ENCODE peak calls at places on chromosomes 6 and 20, in four cellular contexts. S is GM20000, D is KG1, Y is uterus. Z is an unnamed sample.
A peak's percentile ranks its signal among the peaks of the same experiment; 100 is the strongest.

GRCh38 chr20:62064788-62065668 is 653 bp downstream of the TAF4 start:
- DNase-seq in S (peak; percentile 77), D (no peak), Y (no peak), Z (no peak)

GRCh38 chr20:25197173-25197869 is 1.8 kb downstream of the ENTPD6 start:
- DNase-seq in S (no peak), D (no peak), Y (no peak), Z (no peak)

GRCh38 chr6:1597924-1598323 is 11.8 kb upstream of the FOXC1 start:
- DNase-seq in S (no peak), D (no peak), Y (no peak), Z (no peak)

GRCh38 chr6:69061066-69061465 is 426.0 kb downstream of the ADGRB3 start:
- DNase-seq in S (no peak), D (no peak), Y (no peak), Z (no peak)

GRCh38 chr20:45890997-45891983 is at the start of the genes CTSA and NEURL2:
- DNase-seq in S (peak; percentile 98), D (peak; percentile 44), Y (peak; percentile 95), Z (peak; percentile 97)

GRCh38 chr6:15317934-15318902 is 72.3 kb downstream of the JARID2 start:
- DNase-seq in S (no peak), D (no peak), Y (no peak), Z (no peak)

GRCh38 chr6:31781244-31782125 is 4.4 kb upstream of the VWA7 start:
- DNase-seq in S (no peak), D (no peak), Y (no peak), Z (no peak)

GRCh38 chr6:26457796-26458688 is at the start of gene BTN2A1:
- DNase-seq in S (peak; percentile 79), D (peak; percentile 73), Y (peak; percentile 86), Z (peak; percentile 88)

GRCh38 chr6:145506554-145506953 is 228.8 kb downstream of the EPM2A start:
- DNase-seq in S (no peak), D (no peak), Y (no peak), Z (no peak)

GRCh38 chr20:18380908-18381529 is 85.8 kb downstream of the DZANK1 start:
- DNase-seq in S (no peak), D (no peak), Y (no peak), Z (no peak)

GRCh38 chr6:35360349-35361138 is 18.2 kb downstream of the PPARD start:
- DNase-seq in S (no peak), D (no peak), Y (no peak), Z (peak; percentile 52)

GRCh38 chr20:46215913-46216707 is 92.2 kb downstream of the CDH22 start:
- DNase-seq in S (no peak), D (no peak), Y (no peak), Z (peak; percentile 74)

GRCh38 chr6:24219670-24220069 is 93.7 kb downstream of the NRSN1 start:
- DNase-seq in S (no peak), D (no peak), Y (no peak), Z (no peak)

GRCh38 chr20:10853176-10853575 is 179.4 kb upstream of the JAG1 start:
- DNase-seq in S (no peak), D (no peak), Y (no peak), Z (no peak)

GRCh38 chr6:9039258-9039657 is 603.9 kb upstream of the SLC35B3 start:
- DNase-seq in S (no peak), D (no peak), Y (no peak), Z (no peak)

GRCh38 chr20:33160681-33161080 is 7.3 kb upstream of the BPIFA2 start:
- DNase-seq in S (no peak), D (no peak), Y (no peak), Z (no peak)

GRCh38 chr6:162187168-162187935 is 540.2 kb downstream of the PRKN start:
- DNase-seq in S (no peak), D (no peak), Y (no peak), Z (peak; percentile 31)

GRCh38 chr6:75235271-75235670 is 8.3 kb downstream of the COX7A2 start:
- DNase-seq in S (no peak), D (no peak), Y (no peak), Z (no peak)

GRCh38 chr6:169846286-169847056 is 95.0 kb downstream of the ERMARD start:
- DNase-seq in S (no peak), D (no peak), Y (no peak), Z (no peak)

GRCh38 chr6:135819665-135820064 is 31.8 kb upstream of the PDE7B start:
- DNase-seq in S (no peak), D (no peak), Y (no peak), Z (no peak)

GRCh38 chr6:6994796-6995195 is 113.0 kb upstream of the RREB1 start:
- DNase-seq in S (no peak), D (no peak), Y (no peak), Z (peak; percentile 69)

GRCh38 chr6:15430947-15431405 is 185.1 kb downstream of the JARID2 start:
- DNase-seq in S (no peak), D (no peak), Y (no peak), Z (no peak)

GRCh38 chr20:3080939-3081388 is 3.6 kb downstream of the AVP start:
- DNase-seq in S (no peak), D (no peak), Y (no peak), Z (peak; percentile 66)

GRCh38 chr6:125688138-125688537 is 61.3 kb upstream of the HEY2 start:
- DNase-seq in S (no peak), D (no peak), Y (no peak), Z (no peak)

GRCh38 chr6:27809067-27809938 is 102.9 kb downstream of the OR2B2 start:
- DNase-seq in S (no peak), D (no peak), Y (no peak), Z (no peak)

GRCh38 chr6:4664117-4664626 is 112.0 kb upstream of the CDYL start:
- DNase-seq in S (no peak), D (no peak), Y (peak; percentile 89), Z (peak; percentile 81)

GRCh38 chr6:56168601-56169000 is 78.8 kb downstream of the COL21A1 start:
- DNase-seq in S (no peak), D (no peak), Y (no peak), Z (no peak)

GRCh38 chr6:43724914-43725642 is 37.5 kb upstream of the MRPS18A start:
- DNase-seq in S (peak; percentile 75), D (peak; percentile 83), Y (peak; percentile 58), Z (peak; percentile 68)

Z was measured in heart left ventricle.